ENCODE peak calls at places on chromosomes 7 and 10, in ten cellular contexts. T is AG04449; D is COR-L47; V is fibroblast of the conjunctiva; K is foreskin keratinocyte; R is stimulated activated CD8-positive, alpha-beta memory T cell treated with anti-CD3 and anti-CD28 coated beads, Interleukin-7, amount 100 ng/mL, for 48 hours; E is GM23248; S is activated naive CD4-positive, alpha-beta T cell treated with anti-CD3 and anti-CD28 coated beads, Interleukin-2, amount 10 ng/mL, durations not matched to agents 7 days and 5 days; Z is GM13977; A is activated CD4-positive, alpha-beta T cell treated with anti-CD3 and anti-CD28 coated beads, Interleukin-2, amount 50 U/mL, for 1 hour. U is an unnamed sample.

GRCh38 chr10:52466464-52466863 is 152.4 kb downstream of the DKK1 start:
- DNase-seq in A (no peak), S (no peak), R (no peak), T (no peak), V (no peak), Z (no peak), E (peak; percentile 39), D (no peak), K (no peak), U (peak; percentile 53)

GRCh38 chr7:102973096-102973802 is 60.4 kb downstream of the LRRC17 start:
- DNase-seq in D (no peak), A (no peak), R (no peak), E (peak; percentile 44), T (no peak), S (no peak), Z (no peak), K (no peak), V (no peak), U (no peak)

GRCh38 chr7:150971242-150972048 is 6.7 kb downstream of the KCNH2 start:
- DNase-seq in K (no peak), D (peak; percentile 81), E (no peak), S (no peak), A (no peak), V (no peak), T (no peak), R (no peak), Z (no peak), U (no peak)

GRCh38 chr7:87339373-87339897 is 6.0 kb upstream of the CROT start:
- DNase-seq in A (no peak), R (no peak), S (no peak), K (no peak), T (no peak), V (peak; percentile 31), E (no peak), D (no peak), Z (no peak), U (peak; percentile 13)

GRCh38 chr10:102342462-102342861 is 53.0 kb upstream of the NFKB2 start:
- DNase-seq in A (no peak), V (no peak), T (no peak), E (no peak), Z (no peak), D (peak; percentile 28), R (no peak), S (no peak), K (peak; percentile 48), U (no peak)

GRCh38 chr7:155358066-155358947 is 60.6 kb downstream of the INSIG1 start:
- DNase-seq in E (peak; percentile 26), Z (no peak), D (no peak), S (no peak), T (no peak), K (no peak), R (no peak), A (no peak), V (no peak), U (no peak)

GRCh38 chr7:33459340-33459751 is 330.0 kb downstream of the BBS9 start:
- DNase-seq in E (peak; percentile 81), A (no peak), R (no peak), V (peak; percentile 37), K (peak; percentile 16), D (no peak), T (peak; percentile 23), Z (no peak), S (no peak), U (peak; percentile 77)

GRCh38 chr7:1856161-1856965 is 186.3 kb downstream of the ELFN1 start:
- DNase-seq in S (peak; percentile 12), A (no peak), K (no peak), R (no peak), T (no peak), V (no peak), E (no peak), D (no peak), Z (no peak), U (no peak)

GRCh38 chr10:8602821-8603220 is 548.3 kb downstream of the GATA3 start:
- DNase-seq in S (no peak), T (no peak), A (no peak), Z (no peak), V (no peak), E (no peak), D (no peak), K (no peak), R (no peak), U (no peak)

GRCh38 chr7:102412548-102412947 is 16.4 kb downstream of the PRKRIP1 start:
- DNase-seq in D (no peak), V (no peak), Z (no peak), K (no peak), S (peak; percentile 70), E (peak; percentile 61), A (peak; percentile 58), R (no peak), T (no peak), U (peak; percentile 25)

GRCh38 chr7:149330914-149331567 is 69.0 kb downstream of the ZNF783 start:
- DNase-seq in R (no peak), K (no peak), D (no peak), T (no peak), E (no peak), Z (no peak), V (no peak), A (no peak), S (no peak), U (no peak)

GRCh38 chr7:3862774-3863173 is 561.7 kb downstream of the SDK1 start:
- DNase-seq in A (no peak), T (no peak), K (no peak), D (no peak), E (no peak), S (no peak), V (no peak), R (no peak), Z (no peak), U (no peak)

GRCh38 chr7:45089314-45089891 is 634 bp upstream of the NACAD start:
- DNase-seq in K (peak; percentile 42), D (peak; percentile 98), T (no peak), V (no peak), E (peak; percentile 52), Z (peak; percentile 86), A (peak; percentile 57), R (peak; percentile 65), S (peak; percentile 77), U (peak; percentile 16)

GRCh38 chr7:149097088-149097487 is 6.6 kb upstream of the ZNF786 start:
- DNase-seq in R (no peak), T (no peak), K (no peak), Z (no peak), V (no peak), A (no peak), E (peak; percentile 15), D (no peak), S (no peak), U (peak; percentile 16)

GRCh38 chr7:117323585-117323876 is 673 bp upstream of the WNT2 start:
- DNase-seq in E (no peak), D (no peak), K (peak; percentile 40), T (no peak), S (no peak), R (no peak), Z (no peak), A (no peak), V (no peak), U (no peak)

GRCh38 chr10:124032982-124033886 is 60.2 kb downstream of the CHST15 start:
- DNase-seq in K (no peak), Z (no peak), S (no peak), E (peak; percentile 78), A (no peak), T (peak; percentile 9), D (no peak), R (no peak), V (no peak), U (peak; percentile 31)

GRCh38 chr7:132218876-132219275 is 357.4 kb downstream of the PLXNA4 start:
- DNase-seq in R (no peak), K (no peak), A (no peak), T (no peak), Z (no peak), V (no peak), E (no peak), D (no peak), S (no peak), U (no peak)

GRCh38 chr10:29144126-29144525 is 144.7 kb upstream of the LYZL1 start:
- DNase-seq in E (no peak), V (no peak), A (no peak), T (no peak), S (no peak), K (no peak), Z (no peak), D (no peak), R (no peak), U (peak; percentile 23)

GRCh38 chr10:128047991-128048826 is 78.0 kb downstream of the MKI67 start:
- DNase-seq in T (no peak), K (peak; percentile 83), D (no peak), Z (peak; percentile 51), S (peak; percentile 47), R (no peak), E (peak; percentile 42), V (no peak), A (no peak), U (no peak)

GRCh38 chr10:48253970-48254657 is 20.4 kb downstream of the FRMPD2 start:
- DNase-seq in A (no peak), E (peak; percentile 52), V (no peak), T (peak; percentile 60), K (peak; percentile 94), R (no peak), D (no peak), Z (no peak), S (no peak), U (peak; percentile 81)

GRCh38 chr10:35607475-35608316 is 2.6 kb downstream of the GJD4 start:
- DNase-seq in E (peak; percentile 54), R (no peak), S (peak; percentile 32), A (no peak), K (no peak), D (no peak), V (no peak), Z (peak; percentile 27), T (no peak), U (no peak)

GRCh38 chr10:42646692-42647640 is 8.6 kb upstream of the ZNF33B start:
- DNase-seq in V (no peak), K (no peak), D (no peak), T (no peak), R (no peak), Z (no peak), E (no peak), A (no peak), S (no peak), U (no peak)

GRCh38 chr10:3588816-3589215 is 196.2 kb downstream of the KLF6 start:
- DNase-seq in E (no peak), D (no peak), A (no peak), V (no peak), S (no peak), K (no peak), R (no peak), T (no peak), Z (no peak), U (no peak)

GRCh38 chr10:79979973-79980687 is 31.2 kb upstream of the SFTPD start:
- DNase-seq in T (no peak), K (no peak), S (no peak), Z (no peak), E (no peak), A (no peak), V (no peak), D (no peak), R (no peak), U (no peak)

GRCh38 chr7:76002822-76003221 is 8.4 kb upstream of the TMEM120A start:
- DNase-seq in E (no peak), S (no peak), Z (no peak), V (no peak), A (no peak), R (no peak), T (no peak), D (no peak), K (no peak), U (no peak)

GRCh38 chr7:1968397-1969111 is 264.2 kb downstream of the MAD1L1 start:
- DNase-seq in R (no peak), V (no peak), D (no peak), E (no peak), T (no peak), Z (no peak), K (no peak), A (no peak), S (no peak), U (no peak)

GRCh38 chr10:62851449-62851848 is 35.3 kb upstream of the EGR2 start:
- DNase-seq in V (no peak), R (no peak), A (no peak), T (no peak), Z (no peak), D (no peak), S (no peak), E (peak; percentile 43), K (no peak), U (no peak)

GRCh38 chr10:46255696-46256355 is 31.0 kb upstream of the ANTXRL start:
- DNase-seq in V (no peak), E (peak; percentile 43), K (no peak), Z (peak; percentile 53), D (peak; percentile 1), T (no peak), A (peak; percentile 61), R (no peak), S (peak; percentile 67), U (peak; percentile 24)